ENCODE peak calls at places on chromosomes 4 and X, in four cellular contexts. One of them, this sample, is unnamed.

GRCh38 chr4:39233783-39234182 is 51.5 kb downstream of the WDR19 start:
- DNase-seq in thyroid gland: no peak
- DNase-seq in omental fat pad: no peak
- DNase-seq in tibial nerve: no peak
- DNase-seq in this sample: no peak

GRCh38 chrX:50818986-50819385 is 5.0 kb upstream of the SHROOM4 start:
- DNase-seq in thyroid gland: no peak
- DNase-seq in omental fat pad: no peak
- DNase-seq in tibial nerve: no peak
- DNase-seq in this sample: no peak

GRCh38 chrX:71637253-71637618 is 18.9 kb upstream of the CXCR3 start:
- DNase-seq in thyroid gland: no peak
- DNase-seq in omental fat pad: no peak
- DNase-seq in tibial nerve: no peak
- DNase-seq in this sample: no peak

GRCh38 chrX:115017455-115017854 is at the start of gene IL13RA2:
- DNase-seq in thyroid gland: no peak
- DNase-seq in omental fat pad: no peak
- DNase-seq in tibial nerve: no peak
- DNase-seq in this sample: no peak

GRCh38 chr4:82710202-82710929 is 88.2 kb downstream of the SCD5 start:
- DNase-seq in thyroid gland: no peak
- DNase-seq in omental fat pad: no peak
- DNase-seq in tibial nerve: no peak
- DNase-seq in this sample: no peak

GRCh38 chr4:69907151-69907550 is 23.7 kb upstream of the CSN1S1 start:
- DNase-seq in thyroid gland: no peak
- DNase-seq in omental fat pad: no peak
- DNase-seq in tibial nerve: no peak
- DNase-seq in this sample: no peak

GRCh38 chr4:23006756-23007155 is 314.0 kb downstream of the GBA3 start:
- DNase-seq in thyroid gland: no peak
- DNase-seq in omental fat pad: no peak
- DNase-seq in tibial nerve: no peak
- DNase-seq in this sample: no peak

GRCh38 chr4:6530301-6530700 is 44.7 kb upstream of the MAN2B2 start:
- DNase-seq in thyroid gland: no peak
- DNase-seq in omental fat pad: no peak
- DNase-seq in tibial nerve: no peak
- DNase-seq in this sample: no peak

GRCh38 chr4:183760326-183760725 is 101.2 kb downstream of the TRAPPC11 start:
- DNase-seq in thyroid gland: no peak
- DNase-seq in omental fat pad: no peak
- DNase-seq in tibial nerve: no peak
- DNase-seq in this sample: no peak

GRCh38 chr4:155433636-155434360 is 57.0 kb upstream of the MAP9 start:
- DNase-seq in thyroid gland: no peak
- DNase-seq in omental fat pad: no peak
- DNase-seq in tibial nerve: no peak
- DNase-seq in this sample: no peak

GRCh38 chrX:82528525-82528924 is 979.6 kb upstream of the POU3F4 start:
- DNase-seq in thyroid gland: no peak
- DNase-seq in omental fat pad: no peak
- DNase-seq in tibial nerve: no peak
- DNase-seq in this sample: no peak

GRCh38 chr4:67332627-67333026 is 212.7 kb downstream of the CENPC start:
- DNase-seq in thyroid gland: no peak
- DNase-seq in omental fat pad: no peak
- DNase-seq in tibial nerve: no peak
- DNase-seq in this sample: no peak

GRCh38 chr4:92359481-92359880 is 55.7 kb downstream of the GRID2 start:
- DNase-seq in thyroid gland: peak
- DNase-seq in omental fat pad: no peak
- DNase-seq in tibial nerve: no peak
- DNase-seq in this sample: peak

DNA sequence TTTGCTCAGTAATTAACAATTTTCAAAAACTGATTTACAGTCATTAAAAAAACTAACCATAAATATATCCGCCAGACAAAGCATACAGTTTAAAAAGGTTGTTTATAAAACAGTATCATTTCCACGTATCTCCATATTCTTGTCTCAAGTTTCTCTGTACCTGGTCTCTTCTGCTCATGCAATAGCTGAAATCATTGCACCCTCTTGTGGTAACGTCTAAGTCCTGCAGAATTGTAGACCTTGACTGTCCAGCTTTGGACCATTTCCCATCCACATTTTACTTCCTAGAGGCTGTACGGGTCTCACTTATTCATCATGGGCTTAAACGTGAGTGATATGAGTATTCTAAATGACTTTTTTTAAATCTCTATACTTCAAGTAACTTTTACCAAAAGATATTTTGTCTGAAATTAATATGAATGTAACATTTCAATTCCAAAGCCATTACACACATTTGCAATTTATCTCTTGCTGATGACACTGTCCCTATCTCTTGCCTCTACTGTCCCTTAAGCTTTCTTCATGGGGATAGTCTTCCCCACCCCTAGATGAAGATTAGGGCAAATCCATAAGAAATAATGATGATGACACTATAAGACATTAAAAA is 118.5 kb downstream of the BTC start:
- DNase-seq in thyroid gland: no peak
- DNase-seq in omental fat pad: no peak
- DNase-seq in tibial nerve: no peak
- DNase-seq in this sample: peak
- TF ChIP-seq CTCF in thyroid gland: peak
- TF ChIP-seq CTCF in omental fat pad: no peak
- TF ChIP-seq CTCF in tibial nerve: peak
- TF ChIP-seq CTCF in this sample: peak

DNA sequence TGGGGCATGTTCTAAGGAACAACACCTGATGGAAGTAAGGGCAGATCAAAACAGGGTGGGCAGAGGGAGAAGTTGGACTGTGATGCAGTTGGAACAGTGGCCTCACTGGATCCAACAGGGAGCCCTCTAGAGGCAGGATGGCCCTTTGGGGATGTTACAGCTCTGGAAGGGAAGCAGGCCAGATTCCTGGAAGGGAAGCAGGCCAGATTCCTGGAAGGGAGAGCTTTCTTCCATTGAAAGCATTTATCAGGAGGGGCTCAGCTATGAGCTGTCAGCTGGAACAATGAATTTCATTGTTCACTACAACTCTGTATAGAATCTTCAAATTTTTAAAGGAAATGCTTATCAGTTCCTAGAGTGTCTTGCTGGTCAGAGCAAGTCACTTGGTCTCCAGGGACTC is 17.7 kb downstream of the IL15 start:
- DNase-seq in thyroid gland: peak
- DNase-seq in omental fat pad: no peak
- DNase-seq in tibial nerve: no peak
- DNase-seq in this sample: peak
- TF ChIP-seq CTCF in thyroid gland: no peak
- TF ChIP-seq CTCF in omental fat pad: no peak
- TF ChIP-seq CTCF in tibial nerve: no peak
- TF ChIP-seq CTCF in this sample: no peak

GRCh38 chr4:158670975-158671664 is 567 bp downstream of the C4orf46 start:
- DNase-seq in thyroid gland: peak
- DNase-seq in omental fat pad: peak
- DNase-seq in tibial nerve: peak
- DNase-seq in this sample: peak

GRCh38 chr4:158666892-158667291 is 4.8 kb downstream of the C4orf46 start:
- DNase-seq in thyroid gland: no peak
- DNase-seq in omental fat pad: no peak
- DNase-seq in tibial nerve: no peak
- DNase-seq in this sample: no peak

GRCh38 chr4:158669310-158669709 is 2.4 kb downstream of the C4orf46 start:
- DNase-seq in thyroid gland: no peak
- DNase-seq in omental fat pad: no peak
- DNase-seq in tibial nerve: no peak
- DNase-seq in this sample: no peak

GRCh38 chr4:158664806-158665205 is 6.9 kb downstream of the C4orf46 start:
- DNase-seq in thyroid gland: no peak
- DNase-seq in omental fat pad: no peak
- DNase-seq in tibial nerve: no peak
- DNase-seq in this sample: no peak

DNA sequence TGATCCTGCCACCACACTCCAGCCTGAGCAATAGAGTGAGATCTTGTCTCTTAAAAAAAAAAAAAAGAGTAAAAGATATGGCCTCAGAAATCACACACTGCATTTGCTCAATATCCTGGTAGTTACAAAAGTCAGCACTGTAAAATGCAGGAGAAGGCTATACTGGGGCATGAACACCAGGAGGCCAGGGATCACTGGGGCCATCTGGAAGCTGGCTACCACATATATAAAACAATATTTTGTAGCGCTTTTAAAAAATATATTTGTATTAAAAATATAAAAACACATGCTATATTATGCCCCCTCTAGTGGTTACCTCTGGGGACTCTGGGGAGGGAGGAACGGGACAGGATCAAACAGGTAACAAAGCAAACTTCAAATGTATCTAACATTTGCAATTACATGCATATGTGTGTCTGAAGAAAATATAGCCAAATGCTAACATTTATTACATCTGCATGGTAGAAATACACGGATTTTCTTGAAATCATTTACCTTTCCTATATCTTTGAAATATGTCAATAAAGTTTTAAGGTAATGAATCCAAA is 4.0 kb downstream of the C4orf46 start:
- DNase-seq in thyroid gland: no peak
- DNase-seq in omental fat pad: no peak
- DNase-seq in tibial nerve: no peak
- DNase-seq in this sample: no peak
- TF ChIP-seq CTCF in thyroid gland: no peak
- TF ChIP-seq CTCF in omental fat pad: no peak
- TF ChIP-seq CTCF in tibial nerve: peak
- TF ChIP-seq CTCF in this sample: peak

DNA sequence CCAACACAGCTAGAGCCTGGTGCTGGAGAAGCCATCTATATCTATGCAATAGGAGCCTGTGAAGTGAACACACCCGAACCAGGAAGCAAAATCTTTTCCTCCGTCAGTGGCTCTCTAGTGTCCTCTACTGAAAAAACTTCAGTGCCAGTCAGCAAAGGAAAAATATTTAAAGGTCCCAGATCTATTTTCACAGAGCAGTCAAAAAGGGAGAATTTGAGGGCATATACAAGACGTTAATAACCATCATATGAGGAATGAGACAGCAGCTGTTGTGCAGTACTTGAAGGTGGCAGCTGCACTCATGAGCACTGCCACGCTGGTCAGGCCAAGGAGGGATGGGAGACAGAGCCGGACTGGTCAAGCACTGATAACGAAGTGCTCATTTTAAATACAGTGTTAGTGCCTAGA is 14.4 kb downstream of the MCUB start:
- DNase-seq in thyroid gland: no peak
- DNase-seq in omental fat pad: no peak
- DNase-seq in tibial nerve: no peak
- DNase-seq in this sample: no peak
- TF ChIP-seq CTCF in thyroid gland: no peak
- TF ChIP-seq CTCF in omental fat pad: no peak
- TF ChIP-seq CTCF in tibial nerve: peak
- TF ChIP-seq CTCF in this sample: peak

GRCh38 chr4:29972121-29972520 is 748.0 kb upstream of the PCDH7 start:
- DNase-seq in thyroid gland: no peak
- DNase-seq in omental fat pad: no peak
- DNase-seq in tibial nerve: no peak
- DNase-seq in this sample: no peak

GRCh38 chr4:29966386-29966785 is 753.8 kb upstream of the PCDH7 start:
- DNase-seq in thyroid gland: no peak
- DNase-seq in omental fat pad: no peak
- DNase-seq in tibial nerve: no peak
- DNase-seq in this sample: no peak

GRCh38 chr4:29970626-29971025 is 749.5 kb upstream of the PCDH7 start:
- DNase-seq in thyroid gland: no peak
- DNase-seq in omental fat pad: no peak
- DNase-seq in tibial nerve: no peak
- DNase-seq in this sample: no peak
- TF ChIP-seq CTCF in thyroid gland: no peak
- TF ChIP-seq CTCF in omental fat pad: no peak
- TF ChIP-seq CTCF in tibial nerve: no peak
- TF ChIP-seq CTCF in this sample: no peak

GRCh38 chr4:3747582-3747906 is 18.6 kb upstream of the ADRA2C start:
- DNase-seq in thyroid gland: no peak
- DNase-seq in omental fat pad: no peak
- DNase-seq in tibial nerve: no peak
- DNase-seq in this sample: no peak
- TF ChIP-seq CTCF in thyroid gland: no peak
- TF ChIP-seq CTCF in omental fat pad: no peak
- TF ChIP-seq CTCF in tibial nerve: no peak
- TF ChIP-seq CTCF in this sample: peak

DNA sequence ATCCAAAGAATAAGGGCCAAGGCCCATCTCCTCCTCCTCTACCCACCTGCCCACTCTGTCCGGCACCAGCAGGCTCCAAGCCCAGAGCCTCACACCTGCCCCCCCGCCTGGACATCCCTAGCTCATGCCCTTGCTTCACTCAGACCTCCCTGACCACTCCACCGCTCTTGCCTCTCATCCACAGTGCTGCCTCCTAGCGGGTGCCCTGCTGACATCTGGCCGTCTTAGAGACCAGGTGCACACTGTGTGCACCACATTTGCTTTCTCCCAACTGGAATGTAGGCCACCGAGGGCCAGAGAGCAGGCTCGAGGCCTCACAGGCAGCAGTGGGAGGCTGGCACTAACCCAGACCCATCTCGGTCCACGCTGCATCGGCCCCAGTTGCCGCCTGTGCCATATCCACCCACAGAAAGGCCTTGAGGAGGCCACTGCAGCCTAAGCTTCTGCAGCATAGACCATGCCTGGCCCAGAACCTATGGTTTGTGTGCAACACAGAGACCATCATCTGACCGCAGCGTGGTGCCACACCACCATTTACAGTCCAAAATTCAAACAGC is 13.5 kb downstream of the LETM1 start:
- DNase-seq in thyroid gland: peak
- DNase-seq in omental fat pad: no peak
- DNase-seq in tibial nerve: no peak
- DNase-seq in this sample: no peak
- TF ChIP-seq CTCF in thyroid gland: no peak
- TF ChIP-seq CTCF in omental fat pad: no peak
- TF ChIP-seq CTCF in tibial nerve: no peak
- TF ChIP-seq CTCF in this sample: no peak

This sample was measured in body of pancreas.